ENCODE peak calls at places on chromosomes 11 and 22, in five cellular contexts. One of them, this sample, is unnamed.

GRCh38 chr22:35630387-35630793 is 13.3 kb upstream of the MB start:
- DNase-seq in suprapubic skin: no peak
- DNase-seq in RWPE1: peak; percentile 37
- DNase-seq in mammary epithelial cell: peak; percentile 42
- DNase-seq in DND-41: no peak
- DNase-seq in this sample: peak; percentile 54

GRCh38 chr11:75347781-75348613 is 3.5 kb downstream of the ARRB1 start:
- DNase-seq in mammary epithelial cell: no peak
- DNase-seq in RWPE1: no peak
- DNase-seq in suprapubic skin: no peak
- DNase-seq in DND-41: no peak
- DNase-seq in this sample: peak; percentile 44

GRCh38 chr11:35641206-35641885 is 21.2 kb upstream of the TRIM44 start:
- DNase-seq in DND-41: no peak
- DNase-seq in suprapubic skin: no peak
- DNase-seq in mammary epithelial cell: no peak
- DNase-seq in RWPE1: no peak
- DNase-seq in this sample: peak; percentile 82

GRCh38 chr22:29136715-29137700 is 64.2 kb downstream of the KREMEN1 start:
- DNase-seq in RWPE1: no peak
- DNase-seq in mammary epithelial cell: no peak
- DNase-seq in DND-41: no peak
- DNase-seq in suprapubic skin: peak; percentile 78
- DNase-seq in this sample: no peak

GRCh38 chr11:48900131-48900800 is 83.4 kb downstream of the TRIM51G start:
- DNase-seq in suprapubic skin: peak; percentile 67
- DNase-seq in mammary epithelial cell: no peak
- DNase-seq in RWPE1: no peak
- DNase-seq in DND-41: no peak
- DNase-seq in this sample: no peak

GRCh38 chr11:5923427-5923776 is 18.6 kb upstream of the OR56A3 start:
- DNase-seq in suprapubic skin: no peak
- DNase-seq in RWPE1: no peak
- DNase-seq in DND-41: no peak
- DNase-seq in mammary epithelial cell: no peak
- DNase-seq in this sample: no peak

GRCh38 chr11:20762980-20763379 is 93.6 kb downstream of the NELL1 start:
- DNase-seq in DND-41: no peak
- DNase-seq in mammary epithelial cell: no peak
- DNase-seq in RWPE1: no peak
- DNase-seq in suprapubic skin: no peak
- DNase-seq in this sample: no peak

GRCh38 chr22:32543020-32543357 is 68.4 kb downstream of the FBXO7 start:
- DNase-seq in DND-41: no peak
- DNase-seq in suprapubic skin: no peak
- DNase-seq in mammary epithelial cell: no peak
- DNase-seq in RWPE1: no peak
- DNase-seq in this sample: no peak

GRCh38 chr11:89436071-89436470 is 55.1 kb downstream of the NOX4 start:
- DNase-seq in RWPE1: no peak
- DNase-seq in DND-41: no peak
- DNase-seq in mammary epithelial cell: peak; percentile 4
- DNase-seq in suprapubic skin: no peak
- DNase-seq in this sample: peak; percentile 92

GRCh38 chr22:31620756-31621480 is 41.1 kb downstream of the PISD start:
- DNase-seq in mammary epithelial cell: no peak
- DNase-seq in RWPE1: no peak
- DNase-seq in DND-41: no peak
- DNase-seq in suprapubic skin: no peak
- DNase-seq in this sample: no peak

GRCh38 chr11:66020618-66021357 is 5.5 kb downstream of the CATSPER1 start:
- DNase-seq in RWPE1: peak; percentile 72
- DNase-seq in suprapubic skin: no peak
- DNase-seq in DND-41: no peak
- DNase-seq in mammary epithelial cell: peak; percentile 61
- DNase-seq in this sample: no peak

GRCh38 chr22:47090591-47091240 is 328.3 kb downstream of the TBC1D22A start:
- DNase-seq in suprapubic skin: peak; percentile 77
- DNase-seq in RWPE1: no peak
- DNase-seq in mammary epithelial cell: peak; percentile 2
- DNase-seq in DND-41: no peak
- DNase-seq in this sample: peak; percentile 66

GRCh38 chr11:119178166-119178680 is 7.1 kb upstream of the NHERF4 start:
- DNase-seq in suprapubic skin: no peak
- DNase-seq in RWPE1: no peak
- DNase-seq in mammary epithelial cell: no peak
- DNase-seq in DND-41: no peak
- DNase-seq in this sample: no peak

GRCh38 chr11:100785148-100785983 is 98.3 kb downstream of the ARHGAP42 start:
- DNase-seq in mammary epithelial cell: no peak
- DNase-seq in suprapubic skin: no peak
- DNase-seq in RWPE1: no peak
- DNase-seq in DND-41: no peak
- DNase-seq in this sample: no peak

GRCh38 chr11:35478411-35479139 is 46.8 kb downstream of the PAMR1 start:
- DNase-seq in RWPE1: no peak
- DNase-seq in mammary epithelial cell: no peak
- DNase-seq in suprapubic skin: no peak
- DNase-seq in DND-41: no peak
- DNase-seq in this sample: peak; percentile 24

GRCh38 chr11:62855571-62856332 is 16.4 kb upstream of the WDR74 start:
- DNase-seq in suprapubic skin: peak; percentile 98
- DNase-seq in DND-41: peak; percentile 98
- DNase-seq in RWPE1: peak; percentile 97
- DNase-seq in mammary epithelial cell: peak; percentile 98
- DNase-seq in this sample: peak; percentile 99

GRCh38 chr11:114342476-114342875 is 46.3 kb downstream of the NNMT start:
- DNase-seq in mammary epithelial cell: no peak
- DNase-seq in DND-41: no peak
- DNase-seq in suprapubic skin: no peak
- DNase-seq in RWPE1: no peak
- DNase-seq in this sample: no peak

GRCh38 chr22:20324139-20324516 is 4.3 kb upstream of the DGCR6L start:
- DNase-seq in suprapubic skin: no peak
- DNase-seq in mammary epithelial cell: no peak
- DNase-seq in DND-41: no peak
- DNase-seq in RWPE1: no peak
- DNase-seq in this sample: no peak

GRCh38 chr11:114477946-114478537 is 38.8 kb downstream of the REXO2 start:
- DNase-seq in RWPE1: no peak
- DNase-seq in suprapubic skin: no peak
- DNase-seq in DND-41: no peak
- DNase-seq in mammary epithelial cell: no peak
- DNase-seq in this sample: no peak

GRCh38 chr11:46674463-46675287 is 25.7 kb downstream of the ARHGAP1 start:
- DNase-seq in suprapubic skin: peak; percentile 53
- DNase-seq in RWPE1: no peak
- DNase-seq in mammary epithelial cell: no peak
- DNase-seq in DND-41: peak; percentile 19
- DNase-seq in this sample: no peak

GRCh38 chr11:64207247-64208085 is 945 bp downstream of the FERMT3 start:
- DNase-seq in DND-41: peak; percentile 93
- DNase-seq in RWPE1: no peak
- DNase-seq in mammary epithelial cell: no peak
- DNase-seq in suprapubic skin: no peak
- DNase-seq in this sample: peak; percentile 98

GRCh38 chr11:26522912-26523610 is 49.0 kb downstream of the MUC15 start:
- DNase-seq in RWPE1: no peak
- DNase-seq in suprapubic skin: no peak
- DNase-seq in mammary epithelial cell: peak; percentile 25
- DNase-seq in DND-41: no peak
- DNase-seq in this sample: peak; percentile 74

GRCh38 chr11:132944557-132944920 is 587.8 kb downstream of the OPCML start:
- DNase-seq in RWPE1: no peak
- DNase-seq in suprapubic skin: no peak
- DNase-seq in mammary epithelial cell: no peak
- DNase-seq in DND-41: no peak
- DNase-seq in this sample: no peak

GRCh38 chr11:132943325-132943736 is 589.0 kb downstream of the OPCML start:
- DNase-seq in RWPE1: no peak
- DNase-seq in DND-41: no peak
- DNase-seq in suprapubic skin: no peak
- DNase-seq in mammary epithelial cell: peak; percentile 8
- DNase-seq in this sample: no peak

GRCh38 chr11:132942611-132943324 is 589.5 kb downstream of the OPCML start:
- DNase-seq in DND-41: no peak
- DNase-seq in suprapubic skin: no peak
- DNase-seq in RWPE1: no peak
- DNase-seq in mammary epithelial cell: no peak
- DNase-seq in this sample: no peak

GRCh38 chr11:132941761-132942160 is 590.5 kb downstream of the OPCML start:
- DNase-seq in suprapubic skin: no peak
- DNase-seq in RWPE1: no peak
- DNase-seq in DND-41: no peak
- DNase-seq in mammary epithelial cell: no peak
- DNase-seq in this sample: peak; percentile 78

DNA sequence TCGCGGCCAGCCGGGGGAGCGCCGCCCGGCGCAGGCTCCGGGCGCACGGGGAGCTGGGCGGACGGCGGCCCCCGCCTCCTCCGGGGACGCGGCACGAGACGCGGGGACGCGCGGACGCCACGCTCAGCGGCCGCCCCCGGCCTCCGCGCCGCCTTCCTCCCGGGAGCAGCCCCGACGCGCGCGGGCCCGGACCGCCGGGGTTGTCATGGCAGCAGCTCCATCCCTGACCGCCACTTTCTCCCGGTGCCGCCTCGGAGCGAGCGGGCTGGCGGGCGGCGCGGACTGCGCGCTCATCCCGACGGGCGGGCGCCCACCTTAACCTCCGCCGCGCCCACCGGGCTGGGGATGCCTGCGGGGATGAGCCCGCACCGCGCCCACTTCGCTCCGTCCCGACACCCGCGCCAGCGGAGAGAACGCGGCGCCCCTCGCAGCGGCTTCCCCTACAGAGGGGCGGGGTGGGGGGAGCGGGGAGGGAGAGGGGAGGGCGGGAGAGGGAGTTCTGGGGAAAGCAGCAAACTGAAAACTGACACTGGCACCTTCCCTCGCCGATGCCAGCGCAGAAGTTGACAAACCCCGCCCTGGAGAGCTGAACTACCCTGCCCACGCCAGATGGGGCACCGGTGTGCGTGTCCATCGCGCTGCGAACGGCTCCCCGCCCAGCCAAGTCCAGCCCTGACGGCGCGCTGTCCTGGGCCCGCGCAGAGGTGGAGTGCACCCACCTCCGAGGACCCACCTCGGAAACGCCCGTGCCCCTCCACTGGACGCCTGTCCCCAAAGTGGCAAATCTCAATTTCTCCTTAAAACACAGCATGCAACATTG is 588.4 kb downstream of the OPCML start:
- DNase-seq in DND-41: no peak
- DNase-seq in suprapubic skin: no peak
- DNase-seq in RWPE1: no peak
- DNase-seq in mammary epithelial cell: no peak
- DNase-seq in this sample: peak; percentile 30
- TF ChIP-seq CTCF in DND-41: no peak
- TF ChIP-seq CTCF in suprapubic skin: no peak
- TF ChIP-seq CTCF in RWPE1: no peak
- TF ChIP-seq CTCF in mammary epithelial cell: no peak
- TF ChIP-seq CTCF in this sample: no peak

GRCh38 chr11:8830641-8831040 is 80.3 kb upstream of the AKIP1 start:
- DNase-seq in suprapubic skin: no peak
- DNase-seq in DND-41: no peak
- DNase-seq in mammary epithelial cell: no peak
- DNase-seq in RWPE1: no peak
- DNase-seq in this sample: no peak

GRCh38 chr11:8833568-8834275 is 77.3 kb upstream of the AKIP1 start:
- DNase-seq in DND-41: peak; percentile 15
- DNase-seq in RWPE1: no peak
- DNase-seq in suprapubic skin: peak; percentile 13
- DNase-seq in mammary epithelial cell: peak; percentile 87
- DNase-seq in this sample: no peak

GRCh38 chr11:8831861-8832260 is 79.1 kb upstream of the AKIP1 start:
- DNase-seq in DND-41: no peak
- DNase-seq in RWPE1: no peak
- DNase-seq in mammary epithelial cell: no peak
- DNase-seq in suprapubic skin: no peak
- DNase-seq in this sample: no peak

GRCh38 chr11:8832571-8833260 is 78.3 kb upstream of the AKIP1 start:
- DNase-seq in mammary epithelial cell: peak; percentile 90
- DNase-seq in RWPE1: peak; percentile 77
- DNase-seq in DND-41: peak; percentile 77
- DNase-seq in suprapubic skin: peak; percentile 65
- DNase-seq in this sample: peak; percentile 24

DNA sequence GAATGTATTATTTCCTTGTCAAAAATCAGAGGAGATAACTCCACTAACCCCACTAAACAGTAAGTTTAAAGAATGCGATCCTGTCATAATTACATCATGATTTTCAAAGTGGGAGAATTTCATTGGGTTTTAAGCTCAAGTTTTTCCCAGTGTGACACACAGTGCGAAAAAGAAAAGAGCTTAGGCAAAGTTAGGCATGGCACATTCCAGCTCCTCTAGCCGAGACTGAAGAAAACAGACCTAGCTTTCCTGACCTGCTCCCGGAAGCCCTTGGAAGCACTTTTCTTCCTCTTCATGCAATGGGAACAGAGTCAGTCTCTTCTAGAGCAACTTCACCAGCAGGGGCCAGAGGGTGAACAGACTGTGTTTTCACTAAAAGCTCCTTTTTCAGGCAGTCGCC is 76.6 kb upstream of the AKIP1 start:
- DNase-seq in suprapubic skin: peak; percentile 24
- DNase-seq in RWPE1: no peak
- DNase-seq in DND-41: no peak
- DNase-seq in mammary epithelial cell: no peak
- DNase-seq in this sample: no peak
- TF ChIP-seq CTCF in suprapubic skin: no peak
- TF ChIP-seq CTCF in RWPE1: no peak
- TF ChIP-seq CTCF in DND-41: no peak
- TF ChIP-seq CTCF in mammary epithelial cell: no peak
- TF ChIP-seq CTCF in this sample: no peak

GRCh38 chr11:45156731-45157130 is 10.3 kb downstream of the PRDM11 start:
- DNase-seq in DND-41: no peak
- DNase-seq in suprapubic skin: peak; percentile 65
- DNase-seq in mammary epithelial cell: no peak
- DNase-seq in RWPE1: no peak
- DNase-seq in this sample: no peak
- TF ChIP-seq CTCF in DND-41: no peak
- TF ChIP-seq CTCF in suprapubic skin: no peak
- TF ChIP-seq CTCF in mammary epithelial cell: no peak
- TF ChIP-seq CTCF in RWPE1: no peak
- TF ChIP-seq CTCF in this sample: no peak

DNA sequence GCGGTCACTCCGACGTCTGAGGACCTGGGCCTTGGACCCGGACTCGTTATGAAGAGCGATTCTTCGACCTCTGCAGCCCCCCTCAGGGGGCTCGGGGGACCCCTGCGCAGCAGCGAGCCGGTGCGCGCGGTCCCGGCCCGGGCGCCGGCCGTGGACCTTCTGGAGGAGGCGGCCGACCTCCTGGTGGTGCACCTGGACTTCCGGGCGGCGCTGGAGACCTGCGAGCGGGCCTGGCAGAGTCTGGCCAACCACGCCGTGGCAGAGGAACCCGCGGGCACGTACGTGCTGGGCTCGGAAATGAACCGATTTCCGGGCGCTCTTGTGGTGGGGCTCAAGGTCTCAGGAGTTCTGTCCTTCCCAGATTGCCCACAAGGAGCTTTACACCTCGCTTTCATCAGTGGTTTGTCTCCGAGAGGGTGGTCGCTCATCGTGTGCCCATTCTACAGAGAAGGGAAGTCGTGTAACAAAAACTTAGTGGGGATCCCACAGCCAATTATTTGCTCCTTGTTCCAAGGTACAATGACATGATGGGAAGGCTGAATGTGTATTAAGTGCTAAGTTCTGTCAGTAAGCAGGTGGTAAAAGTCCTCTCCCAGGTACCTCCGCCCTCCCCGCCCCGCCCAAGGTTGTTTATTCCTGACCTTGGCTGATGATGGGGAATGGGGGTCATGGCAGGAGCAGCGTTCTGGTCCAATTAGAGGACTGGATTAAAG is 695 bp downstream of the PEX26 start:
- DNase-seq in RWPE1: peak; percentile 24
- DNase-seq in DND-41: peak; percentile 48
- DNase-seq in mammary epithelial cell: peak; percentile 51
- DNase-seq in suprapubic skin: peak; percentile 74
- DNase-seq in this sample: peak; percentile 28
- TF ChIP-seq CTCF in RWPE1: no peak
- TF ChIP-seq CTCF in DND-41: peak; percentile 27
- TF ChIP-seq CTCF in mammary epithelial cell: no peak
- TF ChIP-seq CTCF in suprapubic skin: no peak
- TF ChIP-seq CTCF in this sample: no peak